ENCODE peak calls at places on chromosomes 2 and 18, in four cellular contexts. One of them, this sample, is unnamed. For H3K4me1, the result is how much of the 10 kb centered on the place peaks cover.

GRCh38 chr2:98829586-98830270 is 98.8 kb upstream of the MGAT4A start:
- DNase-seq in CD8-positive, alpha-beta memory T cell: no peak
- DNase-seq in upper lobe of right lung: no peak
- DNase-seq in GM23248: no peak
- DNase-seq in this sample: no peak

GRCh38 chr2:102601730-102602129 is 17.6 kb upstream of the SLC9A2 start:
- DNase-seq in upper lobe of right lung: no peak
- DNase-seq in CD8-positive, alpha-beta memory T cell: no peak
- DNase-seq in GM23248: no peak
- DNase-seq in this sample: no peak

GRCh38 chr2:146576301-146576700 is 1268.5 kb upstream of the ACVR2A start:
- DNase-seq in CD8-positive, alpha-beta memory T cell: no peak
- DNase-seq in upper lobe of right lung: no peak
- DNase-seq in GM23248: peak
- DNase-seq in this sample: no peak

GRCh38 chr18:45280486-45281263 is 334.6 kb upstream of the SLC14A2 start:
- DNase-seq in GM23248: no peak
- DNase-seq in CD8-positive, alpha-beta memory T cell: no peak
- DNase-seq in upper lobe of right lung: no peak
- DNase-seq in this sample: no peak

GRCh38 chr2:237671466-237672173 is 44.2 kb downstream of the LRRFIP1 start:
- DNase-seq in upper lobe of right lung: peak
- DNase-seq in CD8-positive, alpha-beta memory T cell: no peak
- DNase-seq in GM23248: no peak
- DNase-seq in this sample: no peak

GRCh38 chr2:240425236-240425615 is 10.2 kb upstream of the GPC1 start:
- DNase-seq in GM23248: no peak
- DNase-seq in CD8-positive, alpha-beta memory T cell: no peak
- DNase-seq in upper lobe of right lung: no peak
- DNase-seq in this sample: no peak

GRCh38 chr2:188647671-188648070 is 326.5 kb upstream of the COL3A1 start:
- DNase-seq in CD8-positive, alpha-beta memory T cell: no peak
- DNase-seq in GM23248: no peak
- DNase-seq in upper lobe of right lung: no peak
- DNase-seq in this sample: no peak

GRCh38 chr2:230680463-230681195 is 32.0 kb upstream of the CAB39 start:
- DNase-seq in upper lobe of right lung: no peak
- DNase-seq in GM23248: peak
- DNase-seq in CD8-positive, alpha-beta memory T cell: no peak
- DNase-seq in this sample: no peak

GRCh38 chr2:239327536-239328305 is 73.1 kb downstream of the HDAC4 start:
- DNase-seq in upper lobe of right lung: no peak
- DNase-seq in CD8-positive, alpha-beta memory T cell: no peak
- DNase-seq in GM23248: peak
- DNase-seq in this sample: no peak

GRCh38 chr2:172329404-172330059 is 97.9 kb upstream of the ITGA6 start:
- DNase-seq in CD8-positive, alpha-beta memory T cell: no peak
- DNase-seq in upper lobe of right lung: no peak
- DNase-seq in GM23248: no peak
- DNase-seq in this sample: peak

GRCh38 chr18:12839057-12839525 is 44.9 kb downstream of the PTPN2 start:
- DNase-seq in upper lobe of right lung: no peak
- DNase-seq in CD8-positive, alpha-beta memory T cell: no peak
- DNase-seq in GM23248: peak
- DNase-seq in this sample: no peak

GRCh38 chr2:214895469-214895868 is 86.0 kb upstream of the BARD1 start:
- DNase-seq in GM23248: no peak
- DNase-seq in CD8-positive, alpha-beta memory T cell: no peak
- DNase-seq in upper lobe of right lung: no peak
- DNase-seq in this sample: no peak

GRCh38 chr2:219552382-219553167 is 8.7 kb downstream of the TMEM198 start:
- DNase-seq in upper lobe of right lung: peak
- DNase-seq in GM23248: peak
- DNase-seq in CD8-positive, alpha-beta memory T cell: peak
- DNase-seq in this sample: peak

GRCh38 chr18:22320155-22320554 is 97.6 kb downstream of the CTAGE1 start:
- DNase-seq in upper lobe of right lung: no peak
- DNase-seq in CD8-positive, alpha-beta memory T cell: no peak
- DNase-seq in GM23248: no peak
- DNase-seq in this sample: no peak

GRCh38 chr2:18791172-18791797 is 201.9 kb upstream of the NT5C1B start:
- DNase-seq in upper lobe of right lung: no peak
- DNase-seq in CD8-positive, alpha-beta memory T cell: no peak
- DNase-seq in GM23248: peak
- DNase-seq in this sample: peak

GRCh38 chr2:32741575-32741974 is 113.7 kb downstream of the TTC27 start:
- DNase-seq in CD8-positive, alpha-beta memory T cell: no peak
- DNase-seq in upper lobe of right lung: no peak
- DNase-seq in GM23248: peak
- DNase-seq in this sample: no peak

GRCh38 chr2:124560592-124561112 is 535.6 kb downstream of the CNTNAP5 start:
- DNase-seq in CD8-positive, alpha-beta memory T cell: no peak
- DNase-seq in upper lobe of right lung: no peak
- DNase-seq in GM23248: no peak
- DNase-seq in this sample: no peak

GRCh38 chr2:124559236-124559635 is 534.1 kb downstream of the CNTNAP5 start:
- DNase-seq in GM23248: no peak
- DNase-seq in upper lobe of right lung: no peak
- DNase-seq in CD8-positive, alpha-beta memory T cell: no peak
- DNase-seq in this sample: no peak

GRCh38 chr2:124561486-124561885 is 536.4 kb downstream of the CNTNAP5 start:
- DNase-seq in upper lobe of right lung: no peak
- DNase-seq in CD8-positive, alpha-beta memory T cell: no peak
- DNase-seq in GM23248: no peak
- DNase-seq in this sample: no peak

GRCh38 chr2:124566518-124566970 is 541.5 kb downstream of the CNTNAP5 start:
- DNase-seq in CD8-positive, alpha-beta memory T cell: no peak
- DNase-seq in GM23248: no peak
- DNase-seq in upper lobe of right lung: no peak
- DNase-seq in this sample: peak

GRCh38 chr2:124563415-124563814 is 538.3 kb downstream of the CNTNAP5 start:
- DNase-seq in CD8-positive, alpha-beta memory T cell: no peak
- DNase-seq in upper lobe of right lung: no peak
- DNase-seq in GM23248: no peak
- DNase-seq in this sample: no peak
- H3K4me1 ChIP-seq in CD8-positive, alpha-beta memory T cell: under half
- H3K4me1 ChIP-seq in upper lobe of right lung: under half
- H3K4me1 ChIP-seq in GM23248: under half
- H3K4me1 ChIP-seq in this sample: under half

GRCh38 chr2:106010818-106011355 is 183.2 kb downstream of the UXS1 start:
- DNase-seq in GM23248: no peak
- DNase-seq in CD8-positive, alpha-beta memory T cell: no peak
- DNase-seq in upper lobe of right lung: no peak
- DNase-seq in this sample: no peak
- H3K4me1 ChIP-seq in GM23248: under half
- H3K4me1 ChIP-seq in CD8-positive, alpha-beta memory T cell: under half
- H3K4me1 ChIP-seq in upper lobe of right lung: under half
- H3K4me1 ChIP-seq in this sample: under half

GRCh38 chr2:113896791-113897190 is 6.9 kb downstream of the ACTR3 start:
- DNase-seq in CD8-positive, alpha-beta memory T cell: no peak
- DNase-seq in GM23248: peak
- DNase-seq in upper lobe of right lung: no peak
- DNase-seq in this sample: no peak

GRCh38 chr2:113894156-113894743 is 4.4 kb downstream of the ACTR3 start:
- DNase-seq in GM23248: peak
- DNase-seq in CD8-positive, alpha-beta memory T cell: no peak
- DNase-seq in upper lobe of right lung: no peak
- DNase-seq in this sample: no peak

GRCh38 chr2:113895301-113895700 is 5.4 kb downstream of the ACTR3 start:
- DNase-seq in GM23248: peak
- DNase-seq in CD8-positive, alpha-beta memory T cell: no peak
- DNase-seq in upper lobe of right lung: no peak
- DNase-seq in this sample: no peak

GRCh38 chr2:113899166-113899565 is 9.3 kb downstream of the ACTR3 start:
- DNase-seq in CD8-positive, alpha-beta memory T cell: no peak
- DNase-seq in upper lobe of right lung: no peak
- DNase-seq in GM23248: no peak
- DNase-seq in this sample: no peak

DNA sequence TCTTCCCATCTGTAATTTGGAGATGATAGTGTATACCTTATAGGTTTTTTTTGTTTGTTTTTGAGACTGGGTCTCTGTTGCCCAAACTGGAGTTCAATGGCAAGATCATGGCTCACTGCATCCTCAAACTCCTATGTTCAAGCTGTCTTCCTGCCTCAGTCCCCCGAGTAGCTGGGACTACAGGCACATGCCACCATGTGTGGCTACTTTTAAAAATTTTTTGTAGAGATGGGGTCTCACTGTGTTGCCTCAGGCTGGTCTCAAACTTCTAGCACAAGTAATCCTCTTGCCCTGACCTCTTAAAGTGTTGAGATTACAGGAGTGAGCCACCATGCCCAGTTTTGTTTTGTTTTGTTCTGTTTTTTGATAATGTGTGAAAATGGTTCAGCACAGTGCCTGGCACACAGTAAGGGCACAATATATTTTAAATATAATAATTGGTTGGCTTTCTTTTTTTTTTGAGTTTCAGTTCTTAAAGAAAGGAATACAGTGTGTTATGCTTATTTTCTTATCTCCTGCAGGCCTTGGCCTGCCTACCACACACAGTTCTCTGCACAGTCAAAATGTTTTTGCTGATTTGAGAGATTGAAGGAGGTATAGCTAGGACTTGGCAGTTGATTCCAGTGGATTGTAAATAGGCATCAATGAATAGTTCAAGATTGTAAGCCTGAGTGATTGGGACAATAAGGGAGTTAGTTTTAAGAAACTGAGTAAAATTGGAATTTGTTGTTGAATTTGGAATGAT is 6.1 kb downstream of the ACTR3 start:
- DNase-seq in CD8-positive, alpha-beta memory T cell: no peak
- DNase-seq in GM23248: no peak
- DNase-seq in upper lobe of right lung: no peak
- DNase-seq in this sample: no peak
- H3K4me1 ChIP-seq in CD8-positive, alpha-beta memory T cell: half or more
- H3K4me1 ChIP-seq in GM23248: half or more
- H3K4me1 ChIP-seq in upper lobe of right lung: half or more
- H3K4me1 ChIP-seq in this sample: half or more

GRCh38 chr2:203934711-203935438 is 1.7 kb upstream of the ICOS start:
- DNase-seq in GM23248: no peak
- DNase-seq in CD8-positive, alpha-beta memory T cell: no peak
- DNase-seq in upper lobe of right lung: no peak
- DNase-seq in this sample: no peak
- H3K4me1 ChIP-seq in GM23248: under half
- H3K4me1 ChIP-seq in CD8-positive, alpha-beta memory T cell: under half
- H3K4me1 ChIP-seq in upper lobe of right lung: under half
- H3K4me1 ChIP-seq in this sample: under half